ENCODE peak calls at places on chromosomes 1 and 21, in eight cellular contexts. Z, J, B, I, C, R, Q and S are unnamed samples.
A peak's percentile ranks its signal among the peaks of the same experiment; 100 is the strongest.

GRCh38 chr1:53659436-53659835 is 79.5 kb downstream of the GLIS1 start:
- DNase-seq in Q (no peak), Z (no peak), R (no peak), I (no peak), J (no peak), C (peak; percentile 23), B (no peak), S (no peak)

GRCh38 chr1:205668951-205669340 is 11.4 kb downstream of the SLC45A3 start:
- DNase-seq in R (no peak), Z (no peak), J (peak; percentile 19), C (no peak), Q (no peak), I (peak; percentile 27), B (no peak), S (no peak)

GRCh38 chr1:37513795-37514349 is 694 bp downstream of the MEAF6 start:
- DNase-seq in C (peak; percentile 73), Q (peak; percentile 47), Z (no peak), J (peak; percentile 32), R (peak; percentile 32), I (no peak), B (no peak), S (no peak)

GRCh38 chr1:155324717-155325595 is 4.3 kb downstream of the RUSC1 start:
- DNase-seq in I (no peak), R (no peak), Q (peak; percentile 68), B (peak; percentile 31), C (peak; percentile 85), J (peak; percentile 82), Z (no peak), S (no peak)

GRCh38 chr1:151994956-151995355 is 1.3 kb upstream of the S100A10 start:
- DNase-seq in C (no peak), J (peak; percentile 96), Z (no peak), I (peak; percentile 78), Q (peak; percentile 36), R (no peak), B (peak; percentile 89), S (peak; percentile 94)

GRCh38 chr1:6082430-6082971 is 36.8 kb downstream of the KCNAB2 start:
- DNase-seq in J (no peak), C (no peak), Z (no peak), Q (no peak), R (no peak), B (no peak), I (no peak), S (no peak)

GRCh38 chr1:64755356-64755755 is 10.5 kb downstream of the RAVER2 start:
- DNase-seq in B (no peak), Q (no peak), I (no peak), Z (no peak), C (no peak), R (no peak), J (no peak), S (no peak)

GRCh38 chr1:100523038-100523649 is 14.8 kb upstream of the GPR88 start:
- DNase-seq in Z (no peak), B (no peak), C (no peak), R (no peak), I (peak; percentile 44), J (no peak), Q (no peak), S (no peak)

GRCh38 chr1:193909406-193909805 is 723.0 kb upstream of the B3GALT2 start:
- DNase-seq in R (no peak), Q (no peak), J (no peak), B (no peak), C (no peak), I (no peak), Z (no peak), S (no peak)

GRCh38 chr21:16579538-16579937 is 849.8 kb downstream of the USP25 start:
- DNase-seq in B (no peak), I (no peak), C (no peak), R (no peak), J (no peak), Q (no peak), Z (no peak), S (no peak)

GRCh38 chr1:153535664-153536585 is at the start of gene S100A6:
- DNase-seq in B (peak; percentile 94), I (peak; percentile 86), C (peak; percentile 97), R (peak; percentile 49), J (peak; percentile 96), Z (peak; percentile 83), Q (peak; percentile 83), S (peak; percentile 80)

GRCh38 chr1:223204424-223204823 is 61.4 kb upstream of the TLR5 start:
- DNase-seq in J (no peak), C (no peak), I (no peak), R (no peak), Z (no peak), B (no peak), Q (no peak), S (no peak)

GRCh38 chr1:25074326-25074725 is 144.2 kb upstream of the RUNX3 start:
- DNase-seq in C (peak; percentile 19), J (no peak), R (no peak), I (no peak), B (no peak), Z (no peak), Q (no peak), S (no peak)

GRCh38 chr1:22297999-22298398 is 153.7 kb upstream of the ZBTB40 start:
- DNase-seq in B (no peak), R (no peak), Z (no peak), C (no peak), J (no peak), I (no peak), Q (no peak), S (no peak)

GRCh38 chr1:22447581-22448215 is 4.0 kb upstream of the ZBTB40 start:
- DNase-seq in Z (no peak), Q (no peak), C (no peak), J (peak; percentile 68), I (peak; percentile 78), B (peak; percentile 63), R (no peak), S (peak; percentile 48)

GRCh38 chr1:116122955-116123757 is 12.0 kb downstream of the MAB21L3 start:
- DNase-seq in Q (peak; percentile 30), B (peak; percentile 70), Z (no peak), I (peak; percentile 70), J (peak; percentile 92), C (peak; percentile 71), R (no peak), S (peak; percentile 68)